ENCODE peak calls at places on chromosomes 16 and 17, in seven cellular contexts. One of them, this sample, is unnamed. For H3K4me1, the result is how much of the 10 kb centered on the place peaks cover.

GRCh38 chr17:74530751-74531150 is 524 bp downstream of the CD300LB start:
- DNase-seq in mesendoderm: no peak
- DNase-seq in OCI-LY7: no peak
- DNase-seq in IMR-90: no peak
- DNase-seq in GM23248: no peak
- DNase-seq in PC-9: no peak
- DNase-seq in GM23338: no peak
- DNase-seq in this sample: no peak

GRCh38 chr17:44543905-44544523 is 13.3 kb upstream of the FZD2 start:
- DNase-seq in IMR-90: no peak
- DNase-seq in GM23338: no peak
- DNase-seq in PC-9: no peak
- DNase-seq in OCI-LY7: no peak
- DNase-seq in mesendoderm: no peak
- DNase-seq in GM23248: no peak
- DNase-seq in this sample: no peak

GRCh38 chr16:2687531-2688308 is 5.4 kb downstream of the KCTD5 start:
- DNase-seq in PC-9: no peak
- DNase-seq in OCI-LY7: no peak
- DNase-seq in GM23338: no peak
- DNase-seq in mesendoderm: no peak
- DNase-seq in GM23248: no peak
- DNase-seq in IMR-90: no peak
- DNase-seq in this sample: no peak

GRCh38 chr16:49491736-49492089 is 118.1 kb downstream of the C16orf78 start:
- DNase-seq in OCI-LY7: no peak
- DNase-seq in GM23338: peak
- DNase-seq in PC-9: no peak
- DNase-seq in IMR-90: no peak
- DNase-seq in mesendoderm: peak
- DNase-seq in GM23248: no peak
- DNase-seq in this sample: peak

GRCh38 chr17:4476512-4477070 is 22.1 kb upstream of the SPNS2 start:
- DNase-seq in GM23248: no peak
- DNase-seq in mesendoderm: no peak
- DNase-seq in PC-9: peak
- DNase-seq in GM23338: no peak
- DNase-seq in OCI-LY7: no peak
- DNase-seq in IMR-90: no peak
- DNase-seq in this sample: peak

GRCh38 chr17:42190491-42191180 is 3.7 kb downstream of the GHDC start:
- DNase-seq in mesendoderm: no peak
- DNase-seq in GM23248: no peak
- DNase-seq in IMR-90: no peak
- DNase-seq in PC-9: no peak
- DNase-seq in GM23338: no peak
- DNase-seq in OCI-LY7: no peak
- DNase-seq in this sample: no peak

GRCh38 chr16:3022208-3022696 is 1.5 kb downstream of the HCFC1R1 start:
- DNase-seq in GM23248: peak
- DNase-seq in IMR-90: peak
- DNase-seq in OCI-LY7: no peak
- DNase-seq in mesendoderm: peak
- DNase-seq in PC-9: peak
- DNase-seq in GM23338: peak
- DNase-seq in this sample: peak

GRCh38 chr17:47699536-47699840 is 5.5 kb downstream of the TBKBP1 start:
- DNase-seq in GM23338: no peak
- DNase-seq in OCI-LY7: no peak
- DNase-seq in PC-9: no peak
- DNase-seq in IMR-90: no peak
- DNase-seq in GM23248: no peak
- DNase-seq in mesendoderm: no peak
- DNase-seq in this sample: no peak

GRCh38 chr16:14298374-14299122 is 227.4 kb downstream of the MRTFB start:
- DNase-seq in GM23248: no peak
- DNase-seq in IMR-90: no peak
- DNase-seq in OCI-LY7: no peak
- DNase-seq in mesendoderm: no peak
- DNase-seq in GM23338: no peak
- DNase-seq in PC-9: no peak
- DNase-seq in this sample: no peak

GRCh38 chr16:14302031-14302398 is 230.9 kb downstream of the MRTFB start:
- DNase-seq in GM23338: peak
- DNase-seq in PC-9: peak
- DNase-seq in mesendoderm: peak
- DNase-seq in OCI-LY7: peak
- DNase-seq in GM23248: peak
- DNase-seq in IMR-90: peak
- DNase-seq in this sample: peak

GRCh38 chr16:14301150-14302030 is 230.3 kb downstream of the MRTFB start:
- DNase-seq in OCI-LY7: no peak
- DNase-seq in PC-9: peak
- DNase-seq in IMR-90: no peak
- DNase-seq in mesendoderm: peak
- DNase-seq in GM23338: peak
- DNase-seq in GM23248: peak
- DNase-seq in this sample: peak

GRCh38 chr16:14302399-14303181 is 231.5 kb downstream of the MRTFB start:
- DNase-seq in IMR-90: no peak
- DNase-seq in GM23248: peak
- DNase-seq in GM23338: peak
- DNase-seq in mesendoderm: peak
- DNase-seq in PC-9: no peak
- DNase-seq in OCI-LY7: peak
- DNase-seq in this sample: peak

GRCh38 chr16:14300631-14301149 is 229.6 kb downstream of the MRTFB start:
- DNase-seq in OCI-LY7: peak
- DNase-seq in PC-9: peak
- DNase-seq in IMR-90: peak
- DNase-seq in GM23338: peak
- DNase-seq in GM23248: peak
- DNase-seq in mesendoderm: peak
- DNase-seq in this sample: peak
- H3K4me2 ChIP-seq in OCI-LY7: peak
- H3K4me2 ChIP-seq in PC-9: peak
- H3K4me2 ChIP-seq in IMR-90: peak
- H3K4me2 ChIP-seq in GM23338: peak
- H3K4me2 ChIP-seq in GM23248: peak
- H3K4me2 ChIP-seq in mesendoderm: no peak
- H3K4me2 ChIP-seq in this sample: peak

GRCh38 chr16:86577314-86577971 is 906 bp upstream of the FOXL1 start:
- DNase-seq in PC-9: no peak
- DNase-seq in IMR-90: peak
- DNase-seq in mesendoderm: peak
- DNase-seq in OCI-LY7: no peak
- DNase-seq in GM23248: peak
- DNase-seq in GM23338: peak
- DNase-seq in this sample: no peak
- H3K4me3 ChIP-seq in PC-9: no peak
- H3K4me3 ChIP-seq in IMR-90: peak
- H3K4me3 ChIP-seq in mesendoderm: no peak
- H3K4me3 ChIP-seq in OCI-LY7: no peak
- H3K4me3 ChIP-seq in GM23248: peak
- H3K4me3 ChIP-seq in GM23338: peak
- H3K4me3 ChIP-seq in this sample: no peak

GRCh38 chr17:18291718-18292540 is 22.9 kb downstream of the TOP3A start:
- DNase-seq in GM23248: no peak
- DNase-seq in PC-9: no peak
- DNase-seq in mesendoderm: no peak
- DNase-seq in GM23338: no peak
- DNase-seq in OCI-LY7: no peak
- DNase-seq in IMR-90: no peak
- DNase-seq in this sample: no peak
- H3K4me1 ChIP-seq in GM23248: under half
- H3K4me1 ChIP-seq in PC-9: under half
- H3K4me1 ChIP-seq in mesendoderm: under half
- H3K4me1 ChIP-seq in GM23338: under half
- H3K4me1 ChIP-seq in OCI-LY7: under half
- H3K4me1 ChIP-seq in IMR-90: under half
- H3K4me1 ChIP-seq in this sample: under half

GRCh38 chr17:37131064-37131463 is 182.3 kb downstream of the AATF start:
- DNase-seq in mesendoderm: no peak
- DNase-seq in PC-9: no peak
- DNase-seq in IMR-90: peak
- DNase-seq in OCI-LY7: no peak
- DNase-seq in GM23248: no peak
- DNase-seq in GM23338: peak
- DNase-seq in this sample: peak

GRCh38 chr17:37135581-37135980 is 186.8 kb downstream of the AATF start:
- DNase-seq in IMR-90: no peak
- DNase-seq in GM23338: peak
- DNase-seq in mesendoderm: no peak
- DNase-seq in GM23248: no peak
- DNase-seq in PC-9: no peak
- DNase-seq in OCI-LY7: no peak
- DNase-seq in this sample: no peak

GRCh38 chr17:37134050-37134449 is 185.3 kb downstream of the AATF start:
- DNase-seq in OCI-LY7: no peak
- DNase-seq in PC-9: no peak
- DNase-seq in GM23248: no peak
- DNase-seq in GM23338: no peak
- DNase-seq in IMR-90: peak
- DNase-seq in mesendoderm: no peak
- DNase-seq in this sample: peak

GRCh38 chr17:37131670-37132620 is 183.2 kb downstream of the AATF start:
- DNase-seq in GM23248: no peak
- DNase-seq in GM23338: no peak
- DNase-seq in PC-9: no peak
- DNase-seq in OCI-LY7: no peak
- DNase-seq in mesendoderm: no peak
- DNase-seq in IMR-90: no peak
- DNase-seq in this sample: peak

DNA sequence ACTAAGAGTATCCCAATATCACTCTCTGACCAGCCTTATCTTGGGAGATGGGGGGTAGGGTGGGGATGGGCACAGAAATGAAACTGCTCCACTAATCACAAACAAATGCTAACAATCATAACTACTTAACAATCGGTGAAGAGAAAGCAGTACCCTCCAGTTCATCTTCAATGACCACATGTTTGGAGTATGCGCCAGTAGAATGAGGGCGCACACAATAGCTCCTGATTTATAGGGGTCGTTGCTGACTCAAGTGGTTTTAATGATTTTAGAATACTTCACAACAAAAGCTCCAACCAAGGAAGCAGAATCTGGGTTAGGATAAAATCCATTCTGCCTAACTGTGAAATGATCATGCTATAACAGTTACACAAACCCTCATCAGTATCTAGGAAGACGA is 184.4 kb downstream of the AATF start:
- DNase-seq in PC-9: no peak
- DNase-seq in GM23248: no peak
- DNase-seq in IMR-90: no peak
- DNase-seq in GM23338: no peak
- DNase-seq in mesendoderm: no peak
- DNase-seq in OCI-LY7: no peak
- DNase-seq in this sample: no peak
- H3K4me2 ChIP-seq in PC-9: no peak
- H3K4me2 ChIP-seq in GM23248: no peak
- H3K4me2 ChIP-seq in IMR-90: no peak
- H3K4me2 ChIP-seq in GM23338: no peak
- H3K4me2 ChIP-seq in mesendoderm: no peak
- H3K4me2 ChIP-seq in OCI-LY7: no peak
- H3K4me2 ChIP-seq in this sample: peak

GRCh38 chr17:28716740-28717577 is 709 bp downstream of the RAB34 start:
- DNase-seq in OCI-LY7: no peak
- DNase-seq in mesendoderm: peak
- DNase-seq in PC-9: no peak
- DNase-seq in GM23338: peak
- DNase-seq in GM23248: peak
- DNase-seq in IMR-90: peak
- DNase-seq in this sample: peak
- H3K4me3 ChIP-seq in OCI-LY7: no peak
- H3K4me3 ChIP-seq in mesendoderm: peak
- H3K4me3 ChIP-seq in PC-9: peak
- H3K4me3 ChIP-seq in GM23338: peak
- H3K4me3 ChIP-seq in GM23248: peak
- H3K4me3 ChIP-seq in IMR-90: peak
- H3K4me3 ChIP-seq in this sample: peak

This sample was measured in neural progenitor cell.